ENCODE peak calls at places on chromosomes 12 and 14, in four cellular contexts. One of them, this sample, is unnamed.

GRCh38 chr12:75550401-75550851 is 39.0 kb upstream of the KRR1 start:
- DNase-seq in HepG2: no peak
- DNase-seq in A549: no peak
- DNase-seq in endothelial cell of umbilical vein: peak
- DNase-seq in this sample: no peak

GRCh38 chr12:90298289-90298948 is 589.8 kb upstream of the ATP2B1 start:
- DNase-seq in HepG2: no peak
- DNase-seq in A549: no peak
- DNase-seq in endothelial cell of umbilical vein: no peak
- DNase-seq in this sample: peak

GRCh38 chr12:76551482-76551888 is 8.1 kb downstream of the OSBPL8 start:
- DNase-seq in HepG2: no peak
- DNase-seq in A549: no peak
- DNase-seq in endothelial cell of umbilical vein: no peak
- DNase-seq in this sample: no peak

GRCh38 chr12:83074495-83074894 is 387.8 kb downstream of the TMTC2 start:
- DNase-seq in HepG2: no peak
- DNase-seq in A549: peak
- DNase-seq in endothelial cell of umbilical vein: no peak
- DNase-seq in this sample: no peak

GRCh38 chr12:66269142-66269541 is 33.2 kb upstream of the HELB start:
- DNase-seq in HepG2: no peak
- DNase-seq in A549: no peak
- DNase-seq in endothelial cell of umbilical vein: no peak
- DNase-seq in this sample: peak

GRCh38 chr12:95790912-95791849 is 617 bp upstream of the NTN4 start:
- DNase-seq in HepG2: no peak
- DNase-seq in A549: peak
- DNase-seq in endothelial cell of umbilical vein: peak
- DNase-seq in this sample: peak

GRCh38 chr12:7339675-7340074 is 35.8 kb downstream of the ACSM4 start:
- DNase-seq in HepG2: no peak
- DNase-seq in A549: no peak
- DNase-seq in endothelial cell of umbilical vein: no peak
- DNase-seq in this sample: no peak

GRCh38 chr12:124736115-124737039 is 127.3 kb downstream of the SCARB1 start:
- DNase-seq in HepG2: no peak
- DNase-seq in A549: no peak
- DNase-seq in endothelial cell of umbilical vein: no peak
- DNase-seq in this sample: peak

GRCh38 chr14:76152333-76152681 is 585 bp downstream of the GPATCH2L start:
- DNase-seq in HepG2: peak
- DNase-seq in A549: peak
- DNase-seq in endothelial cell of umbilical vein: peak
- DNase-seq in this sample: peak

GRCh38 chr12:105547786-105548185 is 217.3 kb downstream of the C12orf75 start:
- DNase-seq in HepG2: no peak
- DNase-seq in A549: no peak
- DNase-seq in endothelial cell of umbilical vein: no peak
- DNase-seq in this sample: no peak

GRCh38 chr12:53049582-53050318 is at the start of gene TNS2:
- DNase-seq in HepG2: peak
- DNase-seq in A549: peak
- DNase-seq in endothelial cell of umbilical vein: peak
- DNase-seq in this sample: no peak

GRCh38 chr12:112198120-112198733 is 72.9 kb downstream of the TRAFD1 start:
- DNase-seq in HepG2: peak
- DNase-seq in A549: peak
- DNase-seq in endothelial cell of umbilical vein: peak
- DNase-seq in this sample: peak

GRCh38 chr14:59189281-59189821 is 884 bp downstream of the DAAM1 start:
- DNase-seq in HepG2: no peak
- DNase-seq in A549: peak
- DNase-seq in endothelial cell of umbilical vein: no peak
- DNase-seq in this sample: peak

GRCh38 chr14:91509083-91509877 is 830 bp downstream of the PPP4R3A start:
- DNase-seq in HepG2: peak
- DNase-seq in A549: peak
- DNase-seq in endothelial cell of umbilical vein: peak
- DNase-seq in this sample: peak

GRCh38 chr12:57133013-57133569 is 4.8 kb downstream of the LRP1 start:
- DNase-seq in HepG2: no peak
- DNase-seq in A549: no peak
- DNase-seq in endothelial cell of umbilical vein: no peak
- DNase-seq in this sample: no peak

GRCh38 chr12:33330940-33331339 is 108.7 kb downstream of the SYT10 start:
- DNase-seq in HepG2: peak
- DNase-seq in A549: no peak
- DNase-seq in endothelial cell of umbilical vein: no peak
- DNase-seq in this sample: no peak

GRCh38 chr12:28683371-28683770 is 465.7 kb upstream of the FAR2 start:
- DNase-seq in HepG2: no peak
- DNase-seq in A549: no peak
- DNase-seq in endothelial cell of umbilical vein: no peak
- DNase-seq in this sample: no peak

GRCh38 chr14:28321475-28322244 is 444.9 kb upstream of the FOXG1 start:
- DNase-seq in HepG2: no peak
- DNase-seq in A549: peak
- DNase-seq in endothelial cell of umbilical vein: no peak
- DNase-seq in this sample: no peak

GRCh38 chr14:44531648-44532047 is 24.6 kb upstream of the FSCB start:
- DNase-seq in HepG2: no peak
- DNase-seq in A549: no peak
- DNase-seq in endothelial cell of umbilical vein: no peak
- DNase-seq in this sample: no peak

GRCh38 chr14:64760146-64760755 is 56.0 kb downstream of the PLEKHG3 start:
- DNase-seq in HepG2: peak
- DNase-seq in A549: peak
- DNase-seq in endothelial cell of umbilical vein: peak
- DNase-seq in this sample: peak

GRCh38 chr14:64759555-64759938 is 55.3 kb downstream of the PLEKHG3 start:
- DNase-seq in HepG2: no peak
- DNase-seq in A549: no peak
- DNase-seq in endothelial cell of umbilical vein: no peak
- DNase-seq in this sample: no peak

GRCh38 chr14:64758025-64758521 is 53.8 kb downstream of the PLEKHG3 start:
- DNase-seq in HepG2: no peak
- DNase-seq in A549: peak
- DNase-seq in endothelial cell of umbilical vein: no peak
- DNase-seq in this sample: no peak

GRCh38 chr14:64757601-64758000 is 53.4 kb downstream of the PLEKHG3 start:
- DNase-seq in HepG2: no peak
- DNase-seq in A549: no peak
- DNase-seq in endothelial cell of umbilical vein: no peak
- DNase-seq in this sample: no peak

GRCh38 chr14:64758711-64759554 is 54.7 kb downstream of the PLEKHG3 start:
- DNase-seq in HepG2: peak
- DNase-seq in A549: peak
- DNase-seq in endothelial cell of umbilical vein: peak
- DNase-seq in this sample: no peak
- H3K4me3 ChIP-seq in HepG2: no peak
- H3K4me3 ChIP-seq in A549: no peak
- H3K4me3 ChIP-seq in endothelial cell of umbilical vein: no peak
- H3K4me3 ChIP-seq in this sample: no peak

DNA sequence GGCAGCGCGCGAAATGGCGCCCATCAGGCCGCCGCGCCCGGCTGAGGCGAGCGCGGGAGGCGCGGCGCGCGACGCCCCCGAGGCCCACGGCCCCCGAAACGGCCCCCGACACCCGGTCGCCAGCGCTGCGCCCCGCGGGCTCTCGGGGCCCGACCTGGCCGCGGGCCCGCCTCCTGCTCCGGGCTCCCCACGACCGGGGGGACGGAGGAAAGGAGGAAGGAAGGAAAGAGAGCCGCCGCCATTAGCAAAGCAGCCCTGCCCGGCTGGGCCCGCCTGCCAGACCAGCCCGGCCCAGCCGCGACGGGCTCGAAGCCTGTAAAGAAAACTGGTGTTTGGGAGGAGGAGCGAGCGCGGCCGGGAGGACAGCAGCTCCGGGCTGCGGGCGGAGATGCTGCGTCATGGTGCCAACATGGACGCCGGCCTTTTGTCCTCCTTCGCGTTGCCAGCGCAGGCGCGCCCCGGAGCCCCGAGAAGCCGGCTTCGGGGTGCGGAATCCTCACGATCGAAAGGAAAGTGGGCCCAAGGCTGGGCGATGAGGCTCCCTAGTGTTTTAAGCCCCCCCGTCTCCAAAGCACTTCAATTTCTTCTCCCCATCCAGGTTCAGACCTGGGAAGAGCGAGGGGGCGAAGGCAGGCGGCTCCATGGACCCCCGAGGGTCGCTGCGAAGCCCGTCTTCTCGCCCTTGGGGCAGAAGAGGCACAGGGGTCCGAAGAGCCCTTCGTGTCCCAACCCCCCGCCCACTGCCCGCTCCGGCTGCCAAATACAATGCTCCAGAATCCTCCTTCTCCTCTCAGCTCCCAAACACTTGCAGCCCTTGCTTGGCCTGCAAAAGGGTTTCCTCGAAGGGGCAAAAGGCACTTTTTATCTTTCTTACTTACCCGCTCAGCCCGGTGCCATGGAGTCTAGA is 2.9 kb upstream of the SETD1B start:
- DNase-seq in HepG2: no peak
- DNase-seq in A549: peak
- DNase-seq in endothelial cell of umbilical vein: peak
- DNase-seq in this sample: peak
- TF ChIP-seq POLR2A in HepG2: no peak
- TF ChIP-seq POLR2A in A549: peak
- TF ChIP-seq POLR2A in endothelial cell of umbilical vein: peak
- TF ChIP-seq POLR2A in this sample: peak

DNA sequence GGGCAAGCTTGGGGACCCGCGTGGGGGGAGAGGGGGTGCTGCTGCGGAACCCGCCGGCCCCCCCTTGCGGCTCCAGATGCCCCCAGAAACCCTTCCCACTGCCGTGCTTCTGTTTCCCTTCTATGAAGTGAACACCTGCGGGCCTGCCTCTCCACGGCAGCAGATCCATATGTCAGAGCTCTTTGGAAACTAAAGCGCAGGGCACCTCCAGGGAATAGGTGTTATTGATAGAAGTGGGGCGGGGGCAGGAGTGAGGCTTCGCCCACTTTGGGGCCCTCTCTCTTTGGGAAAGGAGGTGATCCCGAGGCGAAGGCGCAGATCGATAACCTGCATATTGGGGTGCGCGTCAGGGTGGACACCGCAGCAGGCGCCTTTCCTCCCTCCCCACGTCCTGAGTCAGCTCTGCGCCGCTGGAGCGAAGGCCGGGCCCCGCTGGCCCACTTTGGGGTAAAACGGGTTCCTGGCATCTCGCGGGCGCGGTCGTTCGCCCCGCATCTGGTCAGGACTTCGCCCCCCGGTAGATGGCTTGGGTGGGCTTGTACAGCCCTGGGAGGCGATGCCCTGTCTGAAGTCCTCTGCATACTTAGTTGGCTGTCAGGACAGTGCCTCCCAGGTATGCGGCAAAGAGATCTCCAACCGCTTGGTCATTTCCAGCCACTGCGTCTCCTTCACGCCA is 524 bp downstream of the KMT5A start:
- DNase-seq in HepG2: no peak
- DNase-seq in A549: peak
- DNase-seq in endothelial cell of umbilical vein: peak
- DNase-seq in this sample: peak
- TF ChIP-seq MAX in HepG2: peak
- TF ChIP-seq MAX in A549: no peak
- TF ChIP-seq MAX in endothelial cell of umbilical vein: no peak
- TF ChIP-seq MAX in this sample: no peak

GRCh38 chr12:96906498-96906848 is 584 bp upstream of the NEDD1 start:
- DNase-seq in HepG2: no peak
- DNase-seq in A549: no peak
- DNase-seq in endothelial cell of umbilical vein: no peak
- DNase-seq in this sample: no peak

GRCh38 chr12:96907681-96908163 is 665 bp downstream of the NEDD1 start:
- DNase-seq in HepG2: peak
- DNase-seq in A549: peak
- DNase-seq in endothelial cell of umbilical vein: peak
- DNase-seq in this sample: peak

GRCh38 chr12:96912261-96912660 is 5.2 kb downstream of the NEDD1 start:
- DNase-seq in HepG2: no peak
- DNase-seq in A549: no peak
- DNase-seq in endothelial cell of umbilical vein: no peak
- DNase-seq in this sample: no peak

GRCh38 chr12:96906849-96907664 is at the start of gene NEDD1:
- DNase-seq in HepG2: peak
- DNase-seq in A549: peak
- DNase-seq in endothelial cell of umbilical vein: peak
- DNase-seq in this sample: peak

GRCh38 chr12:96908170-96908675 is 1.2 kb downstream of the NEDD1 start:
- DNase-seq in HepG2: no peak
- DNase-seq in A549: no peak
- DNase-seq in endothelial cell of umbilical vein: no peak
- DNase-seq in this sample: peak
- H3K4me3 ChIP-seq in HepG2: peak
- H3K4me3 ChIP-seq in A549: peak
- H3K4me3 ChIP-seq in endothelial cell of umbilical vein: peak
- H3K4me3 ChIP-seq in this sample: peak

DNA sequence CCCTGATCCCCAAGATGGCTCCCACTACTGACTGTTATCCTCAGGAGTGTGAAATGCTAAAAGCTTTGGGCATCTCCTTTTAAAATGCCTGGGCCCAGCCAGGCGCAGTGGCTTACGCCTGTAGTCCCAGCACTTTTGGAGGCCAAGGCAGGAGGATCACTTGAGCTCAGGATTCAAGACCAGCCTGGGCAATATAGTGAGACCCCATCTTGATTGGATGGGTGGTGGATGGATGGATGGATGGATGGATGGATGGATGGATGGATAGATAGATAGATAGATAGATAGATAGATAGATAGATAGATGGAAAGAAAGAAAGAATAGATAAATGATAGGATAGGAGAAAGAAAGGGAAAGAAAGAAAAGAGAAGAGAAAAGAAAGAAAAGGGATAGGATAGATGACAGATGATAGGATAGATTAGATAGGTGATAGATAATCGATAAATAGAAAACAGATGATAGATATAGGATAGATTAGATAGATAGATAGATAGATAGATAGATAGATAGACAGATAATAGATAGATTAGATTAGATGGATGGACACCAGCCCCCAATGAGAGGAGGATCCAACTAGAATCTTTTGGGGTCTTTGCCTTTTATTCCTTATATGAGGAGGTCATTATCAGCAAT is 9.5 kb downstream of the P2RX4 start:
- DNase-seq in HepG2: no peak
- DNase-seq in A549: no peak
- DNase-seq in endothelial cell of umbilical vein: no peak
- DNase-seq in this sample: no peak
- TF ChIP-seq POLR2A in HepG2: no peak
- TF ChIP-seq POLR2A in A549: no peak
- TF ChIP-seq POLR2A in endothelial cell of umbilical vein: no peak
- TF ChIP-seq POLR2A in this sample: no peak

This sample was measured in NB4.